ENCODE peak calls at places on chromosomes 12 and 14, in five cellular contexts. Q is AG10803; J is psoas muscle; D is CD8-positive, alpha-beta T cell; I is HAP-1. O is an unnamed sample.

GRCh38 chr14:96567289-96567899 is 65.2 kb downstream of the PAPOLA start:
- DNase-seq in Q (peak; percentile 45), J (no peak), D (no peak), I (peak; percentile 45), O (no peak)

GRCh38 chr12:65675141-65675621 is 149.1 kb upstream of the HMGA2 start:
- DNase-seq in Q (no peak), J (no peak), D (no peak), I (no peak), O (no peak)

GRCh38 chr12:80648866-80649265 is 58.6 kb upstream of the MYF6 start:
- DNase-seq in Q (peak; percentile 68), J (no peak), D (no peak), I (no peak), O (no peak)

GRCh38 chr14:53190938-53191337 is 37.8 kb upstream of the DDHD1 start:
- DNase-seq in Q (no peak), J (no peak), D (no peak), I (no peak), O (no peak)

GRCh38 chr14:67137744-67138371 is 51.4 kb upstream of the GARIN2 start:
- DNase-seq in Q (peak; percentile 15), J (no peak), D (no peak), I (peak; percentile 61), O (no peak)

GRCh38 chr12:10623131-10623530 is 9.7 kb upstream of the MAGOHB start:
- DNase-seq in Q (no peak), J (no peak), D (no peak), I (no peak), O (no peak)

GRCh38 chr14:60204843-60205774 is 39.9 kb upstream of the DHRS7 start:
- DNase-seq in Q (no peak), J (no peak), D (no peak), I (no peak), O (no peak)

GRCh38 chr12:108194585-108194984 is 65.5 kb downstream of the WSCD2 start:
- DNase-seq in Q (no peak), J (no peak), D (no peak), I (no peak), O (no peak)

GRCh38 chr12:116863275-116863767 is 17.9 kb downstream of the HRK start:
- DNase-seq in Q (peak; percentile 61), J (no peak), D (no peak), I (no peak), O (no peak)

GRCh38 chr12:53840316-53840715 is 88.5 kb upstream of the CISTR start:
- DNase-seq in Q (no peak), J (no peak), D (no peak), I (no peak), O (no peak)

GRCh38 chr12:91958816-91959215 is 186.8 kb downstream of the BTG1 start:
- DNase-seq in Q (peak; percentile 76), J (no peak), D (no peak), I (no peak), O (no peak)

GRCh38 chr12:131755305-131756113 is 44.6 kb downstream of the SFSWAP start:
- DNase-seq in Q (peak; percentile 26), J (no peak), D (no peak), I (peak; percentile 53), O (no peak)

GRCh38 chr12:93851245-93851665 is 174.1 kb downstream of the CRADD start:
- DNase-seq in Q (no peak), J (no peak), D (no peak), I (no peak), O (no peak)

GRCh38 chr12:54329756-54330155 is 4.8 kb downstream of the COPZ1 start:
- DNase-seq in Q (no peak), J (no peak), D (no peak), I (no peak), O (no peak)

GRCh38 chr12:2268478-2269286 is 215.9 kb downstream of the CACNA1C start:
- DNase-seq in Q (peak; percentile 95), J (no peak), D (no peak), I (no peak), O (no peak)

GRCh38 chr12:67993143-67993542 is 3.9 kb downstream of the IFNG-AS1 start:
- DNase-seq in Q (no peak), J (no peak), D (no peak), I (no peak), O (no peak)

GRCh38 chr14:101559250-101559623 is 2.1 kb upstream of the DIO3 start:
- DNase-seq in Q (no peak), J (no peak), D (no peak), I (no peak), O (no peak)

GRCh38 chr14:69696633-69697557 is 70.0 kb upstream of the SRSF5 start:
- DNase-seq in Q (no peak), J (no peak), D (no peak), I (no peak), O (no peak)

GRCh38 chr14:32345311-32345771 is 16.2 kb downstream of the AKAP6 start:
- DNase-seq in Q (no peak), J (no peak), D (no peak), I (no peak), O (no peak)

GRCh38 chr14:86712727-86713126 is 1182.8 kb downstream of the FLRT2 start:
- DNase-seq in Q (no peak), J (no peak), D (no peak), I (no peak), O (no peak)

GRCh38 chr14:101062065-101062450 is 158.5 kb upstream of the RTL1 start:
- DNase-seq in Q (no peak), J (peak; percentile 23), D (no peak), I (no peak), O (no peak)

GRCh38 chr14:25431211-25432076 is 381.5 kb upstream of the STXBP6 start:
- DNase-seq in Q (no peak), J (no peak), D (no peak), I (no peak), O (peak; percentile 25)

GRCh38 chr12:16726879-16727278 is 120.9 kb upstream of the LMO3 start:
- DNase-seq in Q (no peak), J (no peak), D (no peak), I (no peak), O (no peak)

GRCh38 chr14:96117101-96117897 is 78.1 kb downstream of the C14orf132 start:
- DNase-seq in Q (no peak), J (no peak), D (no peak), I (no peak), O (no peak)

GRCh38 chr14:105853907-105854599 is 327.7 kb downstream of the TMEM121 start:
- DNase-seq in Q (no peak), J (no peak), D (no peak), I (no peak), O (no peak)

GRCh38 chr12:54018608-54018984 is 9.6 kb upstream of the HOXC6 start:
- DNase-seq in Q (peak; percentile 74), J (peak; percentile 86), D (no peak), I (no peak), O (no peak)

O was measured in progenitor cell of endocrine pancreas.